ENCODE peak calls at places on chromosome 2, in eight cellular contexts. One of them, this sample, is unnamed.

GRCh38 chr2:15636972-15637785 is 45.5 kb downstream of the DDX1 start:
- DNase-seq in cardiac fibroblast: peak
- DNase-seq in sigmoid colon: no peak
- DNase-seq in tibial nerve: peak
- DNase-seq in CD14-positive monocyte: no peak
- DNase-seq in H54: peak
- DNase-seq in effector memory CD4-positive, alpha-beta T cell: no peak
- DNase-seq in GM13977: peak
- DNase-seq in this sample: no peak

GRCh38 chr2:83365476-83365875 is 1093.6 kb downstream of the SUCLG1 start:
- DNase-seq in cardiac fibroblast: no peak
- DNase-seq in sigmoid colon: no peak
- DNase-seq in tibial nerve: no peak
- DNase-seq in CD14-positive monocyte: no peak
- DNase-seq in H54: no peak
- DNase-seq in effector memory CD4-positive, alpha-beta T cell: no peak
- DNase-seq in GM13977: no peak
- DNase-seq in this sample: no peak

GRCh38 chr2:119415630-119416029 is 16.0 kb upstream of the TMEM37 start:
- DNase-seq in cardiac fibroblast: no peak
- DNase-seq in sigmoid colon: no peak
- DNase-seq in tibial nerve: no peak
- DNase-seq in CD14-positive monocyte: no peak
- DNase-seq in H54: no peak
- DNase-seq in effector memory CD4-positive, alpha-beta T cell: no peak
- DNase-seq in GM13977: no peak
- DNase-seq in this sample: no peak

GRCh38 chr2:84694088-84694622 is 177.9 kb downstream of the DNAH6 start:
- DNase-seq in cardiac fibroblast: no peak
- DNase-seq in sigmoid colon: no peak
- DNase-seq in tibial nerve: no peak
- DNase-seq in CD14-positive monocyte: no peak
- DNase-seq in H54: no peak
- DNase-seq in effector memory CD4-positive, alpha-beta T cell: no peak
- DNase-seq in GM13977: no peak
- DNase-seq in this sample: no peak

GRCh38 chr2:147847746-147848391 is 3.0 kb downstream of the ACVR2A start:
- DNase-seq in cardiac fibroblast: peak
- DNase-seq in sigmoid colon: no peak
- DNase-seq in tibial nerve: no peak
- DNase-seq in CD14-positive monocyte: no peak
- DNase-seq in H54: no peak
- DNase-seq in effector memory CD4-positive, alpha-beta T cell: no peak
- DNase-seq in GM13977: no peak
- DNase-seq in this sample: no peak

GRCh38 chr2:27705851-27706622 is 42.3 kb downstream of the SLC4A1AP start:
- DNase-seq in cardiac fibroblast: peak
- DNase-seq in sigmoid colon: peak
- DNase-seq in tibial nerve: peak
- DNase-seq in CD14-positive monocyte: no peak
- DNase-seq in H54: peak
- DNase-seq in effector memory CD4-positive, alpha-beta T cell: no peak
- DNase-seq in GM13977: no peak
- DNase-seq in this sample: no peak

GRCh38 chr2:197804758-197805597 is 585 bp downstream of the PLCL1 start:
- DNase-seq in cardiac fibroblast: peak
- DNase-seq in sigmoid colon: peak
- DNase-seq in tibial nerve: no peak
- DNase-seq in CD14-positive monocyte: peak
- DNase-seq in H54: no peak
- DNase-seq in effector memory CD4-positive, alpha-beta T cell: no peak
- DNase-seq in GM13977: peak
- DNase-seq in this sample: no peak

GRCh38 chr2:126766897-126767296 is 110.9 kb downstream of the GYPC start:
- DNase-seq in cardiac fibroblast: no peak
- DNase-seq in sigmoid colon: no peak
- DNase-seq in tibial nerve: no peak
- DNase-seq in CD14-positive monocyte: no peak
- DNase-seq in H54: no peak
- DNase-seq in effector memory CD4-positive, alpha-beta T cell: no peak
- DNase-seq in GM13977: no peak
- DNase-seq in this sample: no peak

GRCh38 chr2:216505133-216506106 is 6.8 kb downstream of the RPL37A start:
- DNase-seq in cardiac fibroblast: no peak
- DNase-seq in sigmoid colon: no peak
- DNase-seq in tibial nerve: no peak
- DNase-seq in CD14-positive monocyte: no peak
- DNase-seq in H54: no peak
- DNase-seq in effector memory CD4-positive, alpha-beta T cell: no peak
- DNase-seq in GM13977: no peak
- DNase-seq in this sample: no peak

GRCh38 chr2:96617012-96617411 is 21.1 kb downstream of the KANSL3 start:
- DNase-seq in cardiac fibroblast: no peak
- DNase-seq in sigmoid colon: no peak
- DNase-seq in tibial nerve: no peak
- DNase-seq in CD14-positive monocyte: no peak
- DNase-seq in H54: no peak
- DNase-seq in effector memory CD4-positive, alpha-beta T cell: no peak
- DNase-seq in GM13977: no peak
- DNase-seq in this sample: no peak

GRCh38 chr2:95057535-95058453 is 32.3 kb downstream of the MAL start:
- DNase-seq in cardiac fibroblast: no peak
- DNase-seq in sigmoid colon: peak
- DNase-seq in tibial nerve: no peak
- DNase-seq in CD14-positive monocyte: no peak
- DNase-seq in H54: no peak
- DNase-seq in effector memory CD4-positive, alpha-beta T cell: no peak
- DNase-seq in GM13977: no peak
- DNase-seq in this sample: peak

GRCh38 chr2:129318581-129319421 is 660.7 kb upstream of the RAB6C start:
- DNase-seq in cardiac fibroblast: no peak
- DNase-seq in sigmoid colon: no peak
- DNase-seq in tibial nerve: no peak
- DNase-seq in CD14-positive monocyte: no peak
- DNase-seq in H54: no peak
- DNase-seq in effector memory CD4-positive, alpha-beta T cell: no peak
- DNase-seq in GM13977: no peak
- DNase-seq in this sample: no peak

GRCh38 chr2:160387558-160388262 is 105.9 kb downstream of the RBMS1 start:
- DNase-seq in cardiac fibroblast: peak
- DNase-seq in sigmoid colon: peak
- DNase-seq in tibial nerve: peak
- DNase-seq in CD14-positive monocyte: no peak
- DNase-seq in H54: no peak
- DNase-seq in effector memory CD4-positive, alpha-beta T cell: no peak
- DNase-seq in GM13977: no peak
- DNase-seq in this sample: no peak

GRCh38 chr2:237259201-237259600 is 154.8 kb downstream of the COL6A3 start:
- DNase-seq in cardiac fibroblast: no peak
- DNase-seq in sigmoid colon: no peak
- DNase-seq in tibial nerve: no peak
- DNase-seq in CD14-positive monocyte: no peak
- DNase-seq in H54: no peak
- DNase-seq in effector memory CD4-positive, alpha-beta T cell: no peak
- DNase-seq in GM13977: no peak
- DNase-seq in this sample: no peak

GRCh38 chr2:113992090-113992489 is 102.2 kb downstream of the ACTR3 start:
- DNase-seq in cardiac fibroblast: no peak
- DNase-seq in sigmoid colon: no peak
- DNase-seq in tibial nerve: no peak
- DNase-seq in CD14-positive monocyte: no peak
- DNase-seq in H54: no peak
- DNase-seq in effector memory CD4-positive, alpha-beta T cell: no peak
- DNase-seq in GM13977: no peak
- DNase-seq in this sample: no peak

GRCh38 chr2:152561251-152561650 is 156.0 kb downstream of the PRPF40A start:
- DNase-seq in cardiac fibroblast: no peak
- DNase-seq in sigmoid colon: no peak
- DNase-seq in tibial nerve: no peak
- DNase-seq in CD14-positive monocyte: no peak
- DNase-seq in H54: no peak
- DNase-seq in effector memory CD4-positive, alpha-beta T cell: no peak
- DNase-seq in GM13977: no peak
- DNase-seq in this sample: no peak

GRCh38 chr2:10884530-10885478 is 26.9 kb upstream of the KCNF1 start:
- DNase-seq in cardiac fibroblast: no peak
- DNase-seq in sigmoid colon: no peak
- DNase-seq in tibial nerve: no peak
- DNase-seq in CD14-positive monocyte: no peak
- DNase-seq in H54: no peak
- DNase-seq in effector memory CD4-positive, alpha-beta T cell: no peak
- DNase-seq in GM13977: no peak
- DNase-seq in this sample: no peak

GRCh38 chr2:158079672-158080071 is 22.0 kb upstream of the UPP2 start:
- DNase-seq in cardiac fibroblast: no peak
- DNase-seq in sigmoid colon: no peak
- DNase-seq in tibial nerve: no peak
- DNase-seq in CD14-positive monocyte: no peak
- DNase-seq in H54: no peak
- DNase-seq in effector memory CD4-positive, alpha-beta T cell: no peak
- DNase-seq in GM13977: no peak
- DNase-seq in this sample: no peak

GRCh38 chr2:152548111-152548875 is 169.0 kb downstream of the PRPF40A start:
- DNase-seq in cardiac fibroblast: peak
- DNase-seq in sigmoid colon: no peak
- DNase-seq in tibial nerve: no peak
- DNase-seq in CD14-positive monocyte: no peak
- DNase-seq in H54: no peak
- DNase-seq in effector memory CD4-positive, alpha-beta T cell: no peak
- DNase-seq in GM13977: no peak
- DNase-seq in this sample: no peak

GRCh38 chr2:101398026-101398830 is 10.9 kb upstream of the CREG2 start:
- DNase-seq in cardiac fibroblast: no peak
- DNase-seq in sigmoid colon: no peak
- DNase-seq in tibial nerve: no peak
- DNase-seq in CD14-positive monocyte: no peak
- DNase-seq in H54: no peak
- DNase-seq in effector memory CD4-positive, alpha-beta T cell: no peak
- DNase-seq in GM13977: no peak
- DNase-seq in this sample: no peak

GRCh38 chr2:226618875-226619605 is 180.6 kb downstream of the IRS1 start:
- DNase-seq in cardiac fibroblast: peak
- DNase-seq in sigmoid colon: no peak
- DNase-seq in tibial nerve: no peak
- DNase-seq in CD14-positive monocyte: no peak
- DNase-seq in H54: no peak
- DNase-seq in effector memory CD4-positive, alpha-beta T cell: no peak
- DNase-seq in GM13977: no peak
- DNase-seq in this sample: no peak

GRCh38 chr2:19488009-19488691 is 129.7 kb upstream of the OSR1 start:
- DNase-seq in cardiac fibroblast: peak
- DNase-seq in sigmoid colon: no peak
- DNase-seq in tibial nerve: no peak
- DNase-seq in CD14-positive monocyte: no peak
- DNase-seq in H54: peak
- DNase-seq in effector memory CD4-positive, alpha-beta T cell: no peak
- DNase-seq in GM13977: no peak
- DNase-seq in this sample: no peak

This sample was measured in 8988T.